ENCODE peak calls at places on chromosomes 1 and 21, in nine cellular contexts. S is ELR; W is heart left ventricle; V is NCI-H1417; U is activated gamma-delta T cell treated with anti-CD3 and anti-CD28 coated beads, Interleukin-2, amount 50 U/mL, for 16 hours; N is SHP77 treated with DMSO at 0.1 percent for 48 hours; I is stimulated activated CD4-positive, alpha-beta T cell treated with anti-CD3 and anti-CD28 coated beads, Interleukin-2, amount 100 ng/mL, for 48 hours; Z is GM13977; A is lower leg skin. L is an unnamed sample.
A peak's percentile ranks its signal among the peaks of the same experiment; 100 is the strongest.

GRCh38 chr1:109570414-109570813 is 22.0 kb downstream of the GNAI3 start:
- DNase-seq in S (no peak), W (no peak), V (no peak), U (no peak), N (no peak), I (no peak), Z (no peak), A (no peak), L (no peak)

GRCh38 chr1:10575616-10576015 is 100.9 kb downstream of the PEX14 start:
- DNase-seq in S (peak; percentile 90), W (no peak), V (no peak), U (no peak), N (no peak), I (no peak), Z (no peak), A (no peak), L (no peak)

GRCh38 chr1:151132676-151133338 is 13.6 kb downstream of the SEMA6C start:
- DNase-seq in S (no peak), W (no peak), V (no peak), U (no peak), N (no peak), I (no peak), Z (no peak), A (no peak), L (no peak)

GRCh38 chr21:27681038-27681437 is 714.1 kb upstream of the ADAMTS5 start:
- DNase-seq in S (peak; percentile 69), W (no peak), V (no peak), U (no peak), N (no peak), I (no peak), Z (no peak), A (no peak), L (no peak)

GRCh38 chr21:45409466-45410150 is 4.6 kb downstream of the COL18A1 start:
- DNase-seq in S (no peak), W (no peak), V (no peak), U (no peak), N (no peak), I (no peak), Z (no peak), A (no peak), L (no peak)

GRCh38 chr1:158425020-158425419 is 1.0 kb downstream of the OR10K2 start:
- DNase-seq in S (no peak), W (no peak), V (no peak), U (no peak), N (no peak), I (no peak), Z (no peak), A (no peak), L (no peak)

GRCh38 chr1:97654866-97655265 is 266.0 kb downstream of the DPYD start:
- DNase-seq in S (no peak), W (no peak), V (no peak), U (no peak), N (no peak), I (no peak), Z (no peak), A (no peak), L (no peak)

GRCh38 chr1:205360166-205360565 is 3.4 kb upstream of the KLHDC8A start:
- DNase-seq in S (no peak), W (no peak), V (peak; percentile 53), U (no peak), N (peak; percentile 71), I (no peak), Z (no peak), A (no peak), L (no peak)

GRCh38 chr1:188642585-188643168 is 1813.9 kb downstream of the PLA2G4A start:
- DNase-seq in S (no peak), W (no peak), V (peak; percentile 62), U (no peak), N (no peak), I (no peak), Z (no peak), A (no peak), L (no peak)

GRCh38 chr1:115142616-115143015 is 53.3 kb upstream of the TSPAN2 start:
- DNase-seq in S (peak; percentile 10), W (no peak), V (peak; percentile 52), U (no peak), N (no peak), I (no peak), Z (no peak), A (no peak), L (no peak)

GRCh38 chr1:17802164-17802563 is 47.0 kb downstream of the ACTL8 start:
- DNase-seq in S (peak; percentile 35), W (no peak), V (no peak), U (no peak), N (no peak), I (no peak), Z (no peak), A (peak; percentile 74), L (no peak)

GRCh38 chr1:228212415-228212965 is 4.6 kb downstream of the OBSCN start:
- DNase-seq in S (no peak), W (no peak), V (no peak), U (no peak), N (no peak), I (no peak), Z (no peak), A (peak; percentile 81), L (no peak)

GRCh38 chr21:38925923-38926322 is 120.2 kb downstream of the ETS2 start:
- DNase-seq in S (peak; percentile 87), W (peak; percentile 79), V (no peak), U (no peak), N (no peak), I (no peak), Z (no peak), A (peak; percentile 91), L (peak; percentile 43)

GRCh38 chr1:240207073-240207709 is 115.5 kb downstream of the FMN2 start:
- DNase-seq in S (no peak), W (no peak), V (no peak), U (no peak), N (no peak), I (no peak), Z (no peak), A (no peak), L (no peak)

GRCh38 chr1:106879538-106879937 is 176.9 kb upstream of the PRMT6 start:
- DNase-seq in S (no peak), W (peak; percentile 32), V (peak; percentile 5), U (no peak), N (no peak), I (no peak), Z (no peak), A (no peak), L (no peak)

GRCh38 chr1:6497867-6498575 is 6.6 kb upstream of the PLEKHG5 start:
- DNase-seq in S (no peak), W (no peak), V (peak; percentile 28), U (no peak), N (no peak), I (no peak), Z (no peak), A (no peak), L (no peak)

GRCh38 chr1:13600762-13601483 is 17.3 kb downstream of the PDPN start:
- DNase-seq in S (no peak), W (peak; percentile 23), V (no peak), U (no peak), N (no peak), I (no peak), Z (no peak), A (no peak), L (no peak)

GRCh38 chr1:202998836-202999750 is 8.1 kb upstream of the TMEM183A start:
- DNase-seq in S (peak; percentile 71), W (peak; percentile 39), V (peak; percentile 76), U (peak; percentile 47), N (peak; percentile 9), I (peak; percentile 75), Z (peak; percentile 45), A (no peak), L (no peak)

GRCh38 chr1:114558548-114558947 is 22.9 kb downstream of the BCAS2 start:
- DNase-seq in S (peak; percentile 41), W (no peak), V (peak; percentile 55), U (no peak), N (peak; percentile 4), I (no peak), Z (peak; percentile 37), A (no peak), L (no peak)

GRCh38 chr1:89822109-89822962 is 1.5 kb downstream of the LRRC8D start:
- DNase-seq in S (no peak), W (no peak), V (no peak), U (no peak), N (no peak), I (no peak), Z (peak; percentile 26), A (no peak), L (no peak)

GRCh38 chr1:235417101-235417697 is 50.0 kb downstream of the TBCE start:
- DNase-seq in S (peak; percentile 77), W (peak; percentile 53), V (peak; percentile 70), U (peak; percentile 38), N (peak; percentile 51), I (peak; percentile 77), Z (peak; percentile 75), A (peak; percentile 89), L (peak; percentile 55)

GRCh38 chr1:39615086-39615662 is 24.3 kb downstream of the HEYL start:
- DNase-seq in S (no peak), W (no peak), V (peak; percentile 62), U (no peak), N (peak; percentile 22), I (no peak), Z (no peak), A (no peak), L (no peak)

GRCh38 chr1:4960336-4960735 is 305.9 kb downstream of the AJAP1 start:
- DNase-seq in S (no peak), W (no peak), V (no peak), U (no peak), N (no peak), I (no peak), Z (no peak), A (peak; percentile 75), L (no peak)